ENCODE peak calls at places on chromosomes 2 and 18, in five cellular contexts. G, V, I, R and N are unnamed samples.

GRCh38 chr2:236164201-236164982 is 3.8 kb downstream of the GBX2 start:
- DNase-seq in G (no peak), V (no peak), I (peak), R (no peak), N (no peak)

GRCh38 chr2:174339971-174340399 is 5.2 kb downstream of the SP9 start:
- DNase-seq in G (no peak), V (peak), I (no peak), R (no peak), N (no peak)

GRCh38 chr18:8364385-8364784 is 244.9 kb upstream of the RAB12 start:
- DNase-seq in G (no peak), V (no peak), I (no peak), R (no peak), N (no peak)

GRCh38 chr2:174686430-174686829 is 77.8 kb downstream of the CHRNA1 start:
- DNase-seq in G (no peak), V (no peak), I (no peak), R (no peak), N (no peak)

GRCh38 chr2:184481862-184482261 is 116.5 kb upstream of the ZNF804A start:
- DNase-seq in G (no peak), V (no peak), I (no peak), R (no peak), N (no peak)

GRCh38 chr18:79657342-79657996 is 22.1 kb upstream of the CTDP1 start:
- DNase-seq in G (no peak), V (no peak), I (no peak), R (no peak), N (no peak)

GRCh38 chr2:135745545-135745944 is 3.9 kb downstream of the UBXN4 start:
- DNase-seq in G (peak), V (no peak), I (no peak), R (no peak), N (no peak)

GRCh38 chr2:209523778-209524362 is 100.0 kb downstream of the MAP2 start:
- DNase-seq in G (peak), V (no peak), I (no peak), R (no peak), N (no peak)

GRCh38 chr2:735670-736218 is 58.5 kb upstream of the TMEM18 start:
- DNase-seq in G (no peak), V (no peak), I (no peak), R (no peak), N (no peak)

GRCh38 chr2:23286765-23287155 is 98.2 kb upstream of the KLHL29 start:
- DNase-seq in G (peak), V (no peak), I (no peak), R (no peak), N (no peak)

GRCh38 chr18:31371970-31372369 is 4.6 kb upstream of the DSG4 start:
- DNase-seq in G (no peak), V (no peak), I (no peak), R (no peak), N (no peak)

GRCh38 chr2:169965495-169965894 is 138.2 kb downstream of the UBR3 start:
- DNase-seq in G (peak), V (no peak), I (no peak), R (no peak), N (no peak)

GRCh38 chr2:73250872-73251846 is 17.1 kb downstream of the CCT7 start:
- DNase-seq in G (no peak), V (no peak), I (no peak), R (no peak), N (no peak)

GRCh38 chr2:201500534-201500933 is 49.0 kb downstream of the STRADB start:
- DNase-seq in G (peak), V (no peak), I (no peak), R (no peak), N (no peak)

GRCh38 chr2:130344578-130344977 is 1.9 kb downstream of the IMP4 start:
- DNase-seq in G (no peak), V (no peak), I (no peak), R (no peak), N (no peak)

GRCh38 chr2:178863856-178864620 is 56.8 kb upstream of the TTN start:
- DNase-seq in G (no peak), V (no peak), I (no peak), R (no peak), N (no peak)

GRCh38 chr18:56245856-56246575 is 392.4 kb downstream of the TXNL1 start:
- DNase-seq in G (peak), V (peak), I (no peak), R (no peak), N (no peak)

GRCh38 chr2:157395811-157396210 is 48.1 kb downstream of the CYTIP start:
- DNase-seq in G (no peak), V (peak), I (no peak), R (peak), N (no peak)

GRCh38 chr2:241272722-241273551 is 42.5 kb downstream of the HDLBP start:
- DNase-seq in G (peak), V (peak), I (peak), R (no peak), N (peak)

GRCh38 chr2:23042176-23042909 is 342.6 kb upstream of the KLHL29 start:
- DNase-seq in G (no peak), V (no peak), I (no peak), R (no peak), N (no peak)

GRCh38 chr2:239630618-239631286 is 229.9 kb upstream of the HDAC4 start:
- DNase-seq in G (peak), V (peak), I (no peak), R (no peak), N (no peak)

GRCh38 chr2:203489531-203489930 is 45.6 kb downstream of the RAPH1 start:
- DNase-seq in G (no peak), V (no peak), I (no peak), R (no peak), N (no peak)
- TF ChIP-seq MAFK in G (no peak), V (no peak), I (no peak), R (no peak), N (no peak)

GRCh38 chr2:144512421-144513272 is 7.3 kb downstream of the ZEB2 start:
- DNase-seq in G (no peak), V (no peak), I (no peak), R (no peak), N (no peak)

GRCh38 chr2:144514731-144515424 is 5.0 kb downstream of the ZEB2 start:
- DNase-seq in G (no peak), V (no peak), I (no peak), R (no peak), N (no peak)

GRCh38 chr2:144511945-144512344 is 8.0 kb downstream of the ZEB2 start:
- DNase-seq in G (no peak), V (no peak), I (no peak), R (no peak), N (no peak)

GRCh38 chr2:144515425-144515693 is 4.6 kb downstream of the ZEB2 start:
- DNase-seq in G (peak), V (no peak), I (no peak), R (no peak), N (no peak)

DNA sequence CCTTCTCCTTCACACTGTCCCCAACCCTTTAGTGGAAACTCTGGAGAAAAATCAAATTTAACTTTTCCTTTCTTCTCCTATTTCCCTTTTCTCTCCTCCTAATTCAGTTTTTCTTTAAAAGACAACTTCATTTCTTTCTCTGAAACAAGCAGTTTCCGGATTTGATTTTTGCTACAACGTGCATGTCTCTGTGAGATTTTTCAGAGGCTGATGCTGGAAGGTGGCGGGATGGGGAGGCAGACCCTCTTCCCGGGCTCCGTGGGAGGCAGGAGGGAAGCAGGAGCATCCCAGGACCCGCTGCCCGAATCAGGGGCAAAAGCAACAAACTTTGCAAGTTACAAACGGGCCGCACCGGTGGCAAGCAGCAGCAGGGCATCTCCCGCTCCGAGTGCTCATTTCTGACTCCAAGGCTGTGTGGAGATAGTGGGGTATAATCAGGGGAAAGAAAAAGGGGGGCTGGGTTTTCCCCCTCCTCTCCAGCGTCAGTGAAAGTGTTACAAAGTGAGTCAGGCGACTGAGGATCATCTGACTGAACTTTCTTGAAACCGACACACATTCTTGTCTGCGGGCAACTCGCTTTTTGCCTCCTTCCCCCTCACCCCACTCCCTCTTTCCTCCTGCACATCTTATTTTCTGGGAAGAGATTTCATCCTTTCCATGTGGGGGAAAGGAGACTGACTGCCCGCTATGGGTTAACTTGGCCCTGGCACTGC is 6.4 kb downstream of the ZEB2 start:
- DNase-seq in G (peak), V (no peak), I (no peak), R (no peak), N (no peak)
- TF ChIP-seq MAFK in G (no peak), V (no peak), I (no peak), R (no peak), N (no peak)

GRCh38 chr18:48997985-48998831 is 47.4 kb upstream of the SMAD7 start:
- DNase-seq in G (peak), V (peak), I (no peak), R (peak), N (peak)
- TF ChIP-seq MAFK in G (peak), V (peak), I (no peak), R (no peak), N (no peak)

DNA sequence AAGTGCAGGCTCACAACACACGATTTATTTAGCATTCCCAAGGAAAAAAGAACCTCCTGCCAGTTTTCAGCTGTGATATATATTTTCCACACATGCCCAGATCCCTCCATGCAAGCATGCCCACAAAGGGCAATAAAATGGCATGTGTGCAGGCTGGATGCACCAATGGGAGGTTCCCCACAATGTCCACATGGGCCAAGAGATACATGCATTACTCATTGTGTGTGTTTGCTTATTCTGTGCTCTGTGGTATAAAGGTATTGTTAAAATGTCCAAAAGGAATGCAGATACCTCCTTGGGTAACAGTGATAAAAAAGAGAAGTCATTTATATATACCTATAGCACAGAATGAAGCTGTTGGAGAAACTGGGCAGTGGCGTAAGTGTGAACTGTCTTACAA is 207.4 kb downstream of the FHOD3 start:
- DNase-seq in G (peak), V (no peak), I (no peak), R (no peak), N (no peak)
- TF ChIP-seq MAFK in G (no peak), V (no peak), I (no peak), R (no peak), N (no peak)

GRCh38 chr2:64362562-64363026 is 91.4 kb upstream of the LGALSL start:
- DNase-seq in G (no peak), V (no peak), I (no peak), R (no peak), N (no peak)

GRCh38 chr2:64359176-64359891 is 94.6 kb upstream of the LGALSL start:
- DNase-seq in G (no peak), V (no peak), I (no peak), R (no peak), N (no peak)

GRCh38 chr2:64363140-64363539 is 90.8 kb upstream of the LGALSL start:
- DNase-seq in G (no peak), V (no peak), I (no peak), R (no peak), N (no peak)

GRCh38 chr2:64361151-64361938 is 92.6 kb upstream of the LGALSL start:
- DNase-seq in G (no peak), V (no peak), I (no peak), R (no peak), N (no peak)

DNA sequence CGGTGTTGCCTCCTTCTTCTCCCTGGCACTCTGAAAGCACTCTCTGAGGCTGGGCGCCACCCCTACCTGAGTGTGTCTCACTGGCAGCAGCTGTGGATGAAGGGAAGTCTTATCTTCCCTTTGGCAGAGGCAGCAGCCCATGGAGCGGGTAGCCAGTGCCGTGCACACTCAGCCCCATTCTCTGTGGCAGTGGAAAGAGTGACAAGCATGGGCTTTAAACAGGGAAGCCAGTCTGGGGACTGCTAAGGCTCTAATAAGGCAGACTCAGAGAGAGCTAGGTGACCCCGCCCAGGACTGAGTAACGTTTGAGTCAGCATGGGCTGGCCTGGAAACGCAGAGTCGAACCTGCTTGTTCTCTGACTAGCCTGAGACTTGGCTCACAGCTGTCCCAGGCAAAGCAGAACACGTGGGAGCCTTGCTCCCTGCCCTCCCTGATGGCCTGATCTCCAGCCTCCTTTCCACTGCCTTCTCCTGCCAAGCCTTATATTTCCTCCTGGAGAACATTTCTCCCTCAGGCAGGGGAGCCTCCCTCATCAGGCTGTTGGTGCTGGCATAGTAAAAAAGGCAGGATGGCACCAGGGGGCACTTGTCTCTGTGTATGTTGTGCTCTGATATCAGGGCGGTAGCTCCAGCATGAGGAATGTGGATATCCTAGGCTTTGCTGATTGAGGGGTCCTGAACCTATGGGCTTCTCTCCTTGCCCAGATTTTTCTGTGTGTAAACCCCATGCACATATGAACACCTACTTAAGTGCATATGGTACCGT is 93.9 kb upstream of the LGALSL start:
- DNase-seq in G (peak), V (peak), I (no peak), R (peak), N (peak)
- TF ChIP-seq MAFK in G (peak), V (peak), I (no peak), R (no peak), N (no peak)

GRCh38 chr2:221517362-221518121 is 54.6 kb downstream of the EPHA4 start:
- DNase-seq in G (peak), V (peak), I (no peak), R (no peak), N (no peak)
- TF ChIP-seq MAFK in G (no peak), V (no peak), I (no peak), R (no peak), N (no peak)

GRCh38 chr2:31373127-31373526 is 41.4 kb downstream of the XDH start:
- DNase-seq in G (no peak), V (no peak), I (no peak), R (no peak), N (no peak)
- TF ChIP-seq MAFK in G (no peak), V (no peak), I (no peak), R (no peak), N (no peak)

GRCh38 chr2:206082298-206082843 is 3.6 kb downstream of the INO80D start:
- DNase-seq in G (no peak), V (no peak), I (no peak), R (no peak), N (no peak)

GRCh38 chr2:206084870-206085741 is 868 bp downstream of the INO80D start:
- DNase-seq in G (no peak), V (peak), I (peak), R (no peak), N (peak)

GRCh38 chr2:206085742-206086445 is at the start of gene INO80D:
- DNase-seq in G (peak), V (peak), I (peak), R (peak), N (peak)

GRCh38 chr2:206084468-206084869 is 1.5 kb downstream of the INO80D start:
- DNase-seq in G (peak), V (peak), I (no peak), R (peak), N (peak)

DNA sequence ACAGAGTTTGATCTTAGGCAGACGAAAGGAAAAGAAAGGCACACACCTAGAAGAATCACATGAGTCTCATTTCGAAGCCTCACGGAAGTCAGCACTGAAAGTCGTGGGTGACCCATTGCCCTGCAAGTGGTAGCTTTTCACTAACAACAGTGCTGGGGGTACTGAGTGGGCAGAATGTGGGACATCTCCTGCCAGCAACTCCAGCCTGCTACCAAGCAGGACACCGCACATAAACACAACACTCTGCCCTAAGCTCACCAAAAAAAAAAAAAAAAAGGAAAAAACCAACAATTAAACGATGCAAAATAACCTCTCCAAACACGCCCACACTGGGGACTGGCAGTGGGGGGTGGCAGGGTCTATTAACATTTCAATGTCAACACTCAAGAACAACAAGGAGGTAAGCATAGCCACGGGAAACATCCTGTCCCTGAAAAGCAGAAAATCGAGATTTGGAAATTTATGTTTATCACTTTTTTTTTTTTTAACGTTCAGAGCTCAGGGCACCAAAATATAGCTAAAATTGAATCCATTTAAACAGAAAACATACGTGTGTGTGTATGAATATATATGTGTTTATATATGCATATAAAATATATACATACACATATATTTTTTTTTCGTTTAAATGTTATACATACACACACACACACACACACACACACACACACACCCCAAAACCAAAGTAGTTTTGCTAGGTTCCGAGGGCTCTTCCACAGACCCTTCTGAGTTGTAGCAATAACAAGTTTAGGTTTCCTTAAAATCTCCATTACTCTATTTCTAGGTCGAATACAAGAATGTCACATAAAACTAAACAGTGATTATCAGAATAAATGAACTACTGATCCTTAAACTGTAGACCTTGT is 2.1 kb downstream of the INO80D start:
- DNase-seq in G (no peak), V (peak), I (peak), R (no peak), N (no peak)
- TF ChIP-seq MAFK in G (no peak), V (no peak), I (no peak), R (no peak), N (no peak)

DNA sequence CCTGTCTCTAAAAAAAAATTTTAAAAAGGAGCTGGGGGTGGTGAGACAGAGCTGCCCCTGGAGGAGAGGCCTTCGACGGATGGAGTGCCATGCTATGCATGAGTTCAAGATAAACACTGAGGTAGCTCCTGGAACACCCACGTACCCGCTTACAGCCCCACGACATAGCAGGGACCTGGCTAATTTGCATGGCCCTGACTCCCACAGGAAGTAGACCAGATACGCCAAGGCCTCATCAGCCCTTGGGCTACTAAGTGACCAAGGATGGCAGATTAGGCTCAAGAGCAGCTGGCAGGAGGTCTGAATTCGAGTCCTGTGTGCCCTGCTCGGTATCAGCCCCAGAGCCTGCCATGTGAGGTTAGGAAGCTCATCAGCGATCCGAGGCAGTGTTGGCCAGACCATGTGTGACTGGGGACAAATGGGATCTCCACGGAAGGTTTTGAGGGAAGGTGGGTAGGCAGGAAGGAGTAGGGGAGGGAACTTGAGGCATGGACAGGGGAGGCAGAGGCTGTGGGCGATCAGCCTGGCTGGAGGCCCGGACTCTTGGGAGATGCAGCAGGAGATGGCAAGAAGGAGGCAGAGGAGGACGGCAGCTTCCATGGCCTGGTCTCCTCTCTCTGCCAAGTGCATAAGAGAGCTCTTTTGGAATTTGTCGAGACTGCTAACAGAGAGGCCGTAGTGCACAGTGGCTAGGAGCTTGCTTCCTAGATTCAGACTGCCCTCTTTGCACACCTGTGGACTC is 218.3 kb downstream of the GLI2 start:
- DNase-seq in G (no peak), V (no peak), I (no peak), R (no peak), N (no peak)
- TF ChIP-seq MAFK in G (no peak), V (no peak), I (no peak), R (no peak), N (no peak)